ENCODE peak calls at places on chromosomes 3 and 15, in ten cellular contexts. One of them, this sample, is unnamed.

GRCh38 chr15:41940441-41940857 is 31.9 kb downstream of the EHD4 start:
- DNase-seq in spleen: no peak
- DNase-seq in ovary: no peak
- DNase-seq in adrenal gland: no peak
- DNase-seq in IMR-90: peak
- DNase-seq in body of pancreas: no peak
- DNase-seq in lower leg skin: no peak
- DNase-seq in Peyer's patch: no peak
- DNase-seq in stomach: no peak
- DNase-seq in heart left ventricle: no peak
- DNase-seq in this sample: no peak

GRCh38 chr3:119019767-119020518 is 14.7 kb downstream of the IGSF11 start:
- DNase-seq in spleen: no peak
- DNase-seq in ovary: no peak
- DNase-seq in adrenal gland: no peak
- DNase-seq in IMR-90: no peak
- DNase-seq in body of pancreas: no peak
- DNase-seq in lower leg skin: no peak
- DNase-seq in Peyer's patch: no peak
- DNase-seq in stomach: no peak
- DNase-seq in heart left ventricle: no peak
- DNase-seq in this sample: no peak

GRCh38 chr3:111690242-111690641 is 95.1 kb upstream of the ZBED2 start:
- DNase-seq in spleen: no peak
- DNase-seq in ovary: no peak
- DNase-seq in adrenal gland: no peak
- DNase-seq in IMR-90: peak
- DNase-seq in body of pancreas: no peak
- DNase-seq in lower leg skin: no peak
- DNase-seq in Peyer's patch: no peak
- DNase-seq in stomach: no peak
- DNase-seq in heart left ventricle: no peak
- DNase-seq in this sample: no peak

GRCh38 chr15:62104406-62104805 is 37.6 kb downstream of the C2CD4A start:
- DNase-seq in spleen: no peak
- DNase-seq in ovary: no peak
- DNase-seq in adrenal gland: no peak
- DNase-seq in IMR-90: no peak
- DNase-seq in body of pancreas: no peak
- DNase-seq in lower leg skin: no peak
- DNase-seq in Peyer's patch: no peak
- DNase-seq in stomach: no peak
- DNase-seq in heart left ventricle: no peak
- DNase-seq in this sample: no peak

GRCh38 chr3:127050733-127051132 is 67.8 kb downstream of the PLXNA1 start:
- DNase-seq in spleen: peak
- DNase-seq in ovary: no peak
- DNase-seq in adrenal gland: no peak
- DNase-seq in IMR-90: no peak
- DNase-seq in body of pancreas: peak
- DNase-seq in lower leg skin: no peak
- DNase-seq in Peyer's patch: no peak
- DNase-seq in stomach: no peak
- DNase-seq in heart left ventricle: peak
- DNase-seq in this sample: no peak

GRCh38 chr3:190192807-190193206 is 72.1 kb upstream of the P3H2 start:
- DNase-seq in spleen: no peak
- DNase-seq in ovary: no peak
- DNase-seq in adrenal gland: no peak
- DNase-seq in IMR-90: peak
- DNase-seq in body of pancreas: no peak
- DNase-seq in lower leg skin: no peak
- DNase-seq in Peyer's patch: no peak
- DNase-seq in stomach: no peak
- DNase-seq in heart left ventricle: no peak
- DNase-seq in this sample: no peak

GRCh38 chr15:77657629-77658238 is 25.0 kb upstream of the LINGO1 start:
- DNase-seq in spleen: no peak
- DNase-seq in ovary: no peak
- DNase-seq in adrenal gland: no peak
- DNase-seq in IMR-90: no peak
- DNase-seq in body of pancreas: no peak
- DNase-seq in lower leg skin: no peak
- DNase-seq in Peyer's patch: no peak
- DNase-seq in stomach: no peak
- DNase-seq in heart left ventricle: peak
- DNase-seq in this sample: peak

GRCh38 chr3:71584216-71585061 is 911 bp upstream of the FOXP1 start:
- DNase-seq in spleen: peak
- DNase-seq in ovary: peak
- DNase-seq in adrenal gland: peak
- DNase-seq in IMR-90: peak
- DNase-seq in body of pancreas: peak
- DNase-seq in lower leg skin: peak
- DNase-seq in Peyer's patch: peak
- DNase-seq in stomach: peak
- DNase-seq in heart left ventricle: peak
- DNase-seq in this sample: peak

GRCh38 chr3:127197300-127198150 is 4.6 kb downstream of the PRR23E start:
- DNase-seq in spleen: peak
- DNase-seq in ovary: no peak
- DNase-seq in adrenal gland: no peak
- DNase-seq in IMR-90: no peak
- DNase-seq in body of pancreas: no peak
- DNase-seq in lower leg skin: no peak
- DNase-seq in Peyer's patch: no peak
- DNase-seq in stomach: peak
- DNase-seq in heart left ventricle: no peak
- DNase-seq in this sample: no peak

GRCh38 chr3:61132062-61132461 is 119.2 kb downstream of the FHIT start:
- DNase-seq in spleen: no peak
- DNase-seq in ovary: no peak
- DNase-seq in adrenal gland: no peak
- DNase-seq in IMR-90: no peak
- DNase-seq in body of pancreas: no peak
- DNase-seq in lower leg skin: no peak
- DNase-seq in Peyer's patch: no peak
- DNase-seq in stomach: no peak
- DNase-seq in heart left ventricle: no peak
- DNase-seq in this sample: no peak

GRCh38 chr3:120907659-120908029 is 361 bp upstream of the STXBP5L start:
- DNase-seq in spleen: no peak
- DNase-seq in ovary: no peak
- DNase-seq in adrenal gland: no peak
- DNase-seq in IMR-90: no peak
- DNase-seq in body of pancreas: no peak
- DNase-seq in lower leg skin: no peak
- DNase-seq in Peyer's patch: no peak
- DNase-seq in stomach: no peak
- DNase-seq in heart left ventricle: no peak
- DNase-seq in this sample: no peak

GRCh38 chr3:120908030-120908802 is at the start of gene STXBP5L:
- DNase-seq in spleen: peak
- DNase-seq in ovary: peak
- DNase-seq in adrenal gland: peak
- DNase-seq in IMR-90: peak
- DNase-seq in body of pancreas: peak
- DNase-seq in lower leg skin: peak
- DNase-seq in Peyer's patch: peak
- DNase-seq in stomach: peak
- DNase-seq in heart left ventricle: peak
- DNase-seq in this sample: peak

GRCh38 chr3:120909602-120909878 is 1.5 kb downstream of the STXBP5L start:
- DNase-seq in spleen: no peak
- DNase-seq in ovary: peak
- DNase-seq in adrenal gland: no peak
- DNase-seq in IMR-90: no peak
- DNase-seq in body of pancreas: no peak
- DNase-seq in lower leg skin: no peak
- DNase-seq in Peyer's patch: no peak
- DNase-seq in stomach: no peak
- DNase-seq in heart left ventricle: no peak
- DNase-seq in this sample: no peak

DNA sequence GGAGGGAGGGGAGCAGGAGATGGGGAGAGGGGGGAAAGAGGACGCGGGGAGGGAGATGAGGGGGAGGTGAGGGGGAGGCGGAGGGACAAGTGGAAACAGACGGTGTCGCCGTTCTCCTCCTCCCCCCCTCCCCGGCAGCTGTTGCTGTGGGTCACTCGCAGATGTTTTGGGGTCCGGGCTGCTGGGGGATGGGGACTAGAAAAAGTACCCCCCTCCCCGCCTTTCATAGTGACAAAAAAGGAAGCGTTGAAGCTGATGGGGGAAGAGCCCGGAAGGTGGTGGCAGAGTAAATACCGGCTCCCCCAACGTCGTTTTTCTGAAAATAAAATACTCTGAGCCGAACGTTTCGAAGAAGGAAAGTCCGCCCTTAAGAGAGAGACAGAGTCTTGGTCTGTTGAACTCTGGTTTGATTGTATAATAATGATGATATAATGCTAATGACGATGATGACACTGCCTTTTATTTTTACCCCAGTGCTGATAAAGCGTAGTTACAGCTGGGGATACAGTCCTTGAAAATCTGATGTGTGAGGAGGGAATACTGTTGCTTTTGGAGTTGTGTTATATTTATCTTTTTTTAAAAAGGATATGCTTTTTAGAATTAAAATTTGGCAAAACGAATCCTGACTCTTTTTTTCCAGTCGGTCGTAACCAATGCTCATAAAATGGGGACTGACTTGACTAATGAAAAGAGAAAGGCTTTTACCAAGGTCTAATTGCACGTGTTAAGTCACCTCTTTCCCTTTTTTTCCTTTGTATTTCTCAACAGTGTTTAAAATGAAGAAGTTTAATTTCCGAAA is 997 bp downstream of the STXBP5L start:
- DNase-seq in spleen: no peak
- DNase-seq in ovary: no peak
- DNase-seq in adrenal gland: no peak
- DNase-seq in IMR-90: no peak
- DNase-seq in body of pancreas: no peak
- DNase-seq in lower leg skin: no peak
- DNase-seq in Peyer's patch: no peak
- DNase-seq in stomach: no peak
- DNase-seq in heart left ventricle: no peak
- DNase-seq in this sample: no peak
- H3K4me3 ChIP-seq in spleen: peak
- H3K4me3 ChIP-seq in ovary: peak
- H3K4me3 ChIP-seq in adrenal gland: no peak
- H3K4me3 ChIP-seq in IMR-90: peak
- H3K4me3 ChIP-seq in body of pancreas: no peak
- H3K4me3 ChIP-seq in lower leg skin: no peak
- H3K4me3 ChIP-seq in Peyer's patch: peak
- H3K4me3 ChIP-seq in stomach: peak
- H3K4me3 ChIP-seq in heart left ventricle: peak
- H3K4me3 ChIP-seq in this sample: peak

GRCh38 chr3:168006584-168006983 is 89.1 kb downstream of the GOLIM4 start:
- DNase-seq in spleen: no peak
- DNase-seq in ovary: no peak
- DNase-seq in adrenal gland: no peak
- DNase-seq in IMR-90: no peak
- DNase-seq in body of pancreas: no peak
- DNase-seq in lower leg skin: no peak
- DNase-seq in Peyer's patch: no peak
- DNase-seq in stomach: no peak
- DNase-seq in heart left ventricle: no peak
- DNase-seq in this sample: no peak

GRCh38 chr3:168001244-168001643 is 94.5 kb downstream of the GOLIM4 start:
- DNase-seq in spleen: no peak
- DNase-seq in ovary: no peak
- DNase-seq in adrenal gland: no peak
- DNase-seq in IMR-90: no peak
- DNase-seq in body of pancreas: no peak
- DNase-seq in lower leg skin: no peak
- DNase-seq in Peyer's patch: no peak
- DNase-seq in stomach: no peak
- DNase-seq in heart left ventricle: no peak
- DNase-seq in this sample: no peak

GRCh38 chr3:168003911-168004310 is 91.8 kb downstream of the GOLIM4 start:
- DNase-seq in spleen: no peak
- DNase-seq in ovary: no peak
- DNase-seq in adrenal gland: no peak
- DNase-seq in IMR-90: no peak
- DNase-seq in body of pancreas: no peak
- DNase-seq in lower leg skin: no peak
- DNase-seq in Peyer's patch: no peak
- DNase-seq in stomach: no peak
- DNase-seq in heart left ventricle: no peak
- DNase-seq in this sample: no peak

DNA sequence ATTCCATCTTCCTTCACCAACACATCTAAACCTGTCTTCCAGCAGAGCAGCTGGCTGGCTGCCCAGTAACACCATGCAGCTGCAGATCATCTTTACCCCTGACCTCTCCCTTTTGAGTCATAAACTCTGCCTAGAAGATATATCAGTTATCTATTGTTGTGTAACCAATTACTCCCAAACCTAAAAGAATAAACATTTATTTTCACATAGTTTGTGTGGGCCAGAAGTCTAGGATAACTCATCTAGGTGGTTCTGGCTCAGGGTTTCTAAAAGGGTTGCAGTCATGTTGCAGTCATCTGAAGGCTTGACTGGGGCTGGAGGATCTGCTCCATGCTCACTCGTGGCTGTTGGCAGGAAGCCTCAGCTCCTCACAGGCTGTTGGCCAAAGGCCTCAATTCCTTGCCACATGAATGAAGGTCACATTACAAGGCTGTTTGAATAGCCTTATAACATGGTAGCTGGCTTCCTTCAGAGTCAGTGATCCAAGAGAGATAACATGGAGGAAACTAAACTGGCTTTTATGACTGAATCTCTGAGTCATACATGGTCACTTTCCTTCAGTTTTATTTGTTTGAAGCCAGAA is 92.8 kb downstream of the GOLIM4 start:
- DNase-seq in spleen: no peak
- DNase-seq in ovary: no peak
- DNase-seq in adrenal gland: no peak
- DNase-seq in IMR-90: peak
- DNase-seq in body of pancreas: peak
- DNase-seq in lower leg skin: no peak
- DNase-seq in Peyer's patch: peak
- DNase-seq in stomach: peak
- DNase-seq in heart left ventricle: no peak
- DNase-seq in this sample: no peak
- TF ChIP-seq POLR2A in spleen: no peak
- TF ChIP-seq POLR2A in ovary: no peak
- TF ChIP-seq POLR2A in adrenal gland: no peak
- TF ChIP-seq POLR2A in IMR-90: no peak
- TF ChIP-seq POLR2A in body of pancreas: no peak
- TF ChIP-seq POLR2A in lower leg skin: no peak
- TF ChIP-seq POLR2A in Peyer's patch: no peak
- TF ChIP-seq POLR2A in stomach: no peak
- TF ChIP-seq POLR2A in heart left ventricle: no peak
- TF ChIP-seq POLR2A in this sample: no peak

GRCh38 chr15:80480909-80481308 is 76.7 kb downstream of the ARNT2 start:
- DNase-seq in spleen: no peak
- DNase-seq in ovary: peak
- DNase-seq in adrenal gland: peak
- DNase-seq in IMR-90: peak
- DNase-seq in body of pancreas: peak
- DNase-seq in lower leg skin: peak
- DNase-seq in Peyer's patch: peak
- DNase-seq in stomach: no peak
- DNase-seq in heart left ventricle: peak
- DNase-seq in this sample: no peak
- H3K4me3 ChIP-seq in spleen: no peak
- H3K4me3 ChIP-seq in ovary: no peak
- H3K4me3 ChIP-seq in adrenal gland: no peak
- H3K4me3 ChIP-seq in IMR-90: peak
- H3K4me3 ChIP-seq in body of pancreas: no peak
- H3K4me3 ChIP-seq in lower leg skin: no peak
- H3K4me3 ChIP-seq in Peyer's patch: no peak
- H3K4me3 ChIP-seq in stomach: no peak
- H3K4me3 ChIP-seq in heart left ventricle: no peak
- H3K4me3 ChIP-seq in this sample: no peak

GRCh38 chr15:65133550-65134200 is at the start of gene PDCD7:
- DNase-seq in spleen: peak
- DNase-seq in ovary: peak
- DNase-seq in adrenal gland: peak
- DNase-seq in IMR-90: peak
- DNase-seq in body of pancreas: peak
- DNase-seq in lower leg skin: peak
- DNase-seq in Peyer's patch: peak
- DNase-seq in stomach: peak
- DNase-seq in heart left ventricle: peak
- DNase-seq in this sample: peak
- TF ChIP-seq POLR2A in spleen: peak
- TF ChIP-seq POLR2A in ovary: peak
- TF ChIP-seq POLR2A in adrenal gland: peak
- TF ChIP-seq POLR2A in IMR-90: peak
- TF ChIP-seq POLR2A in body of pancreas: peak
- TF ChIP-seq POLR2A in lower leg skin: no peak
- TF ChIP-seq POLR2A in Peyer's patch: peak
- TF ChIP-seq POLR2A in stomach: no peak
- TF ChIP-seq POLR2A in heart left ventricle: no peak
- TF ChIP-seq POLR2A in this sample: peak

This sample was measured in upper lobe of left lung.